ENCODE peak calls at places on chromosomes 5 and 9, in five cellular contexts. U is T follicular helper cell; E is DMS53; N is Panc1; S is activated T-helper 9 cell treated with anti-CD3 and anti-CD28 coated beads, Interleukin-2, amount 50 U/mL, for 16 hours. C is an unnamed sample.

GRCh38 chr5:147751156-147751830 is 31.2 kb downstream of the JAKMIP2 start:
- DNase-seq in N (no peak), U (no peak), E (no peak), S (no peak), C (no peak)

GRCh38 chr9:94623253-94623652 is 16.1 kb downstream of the FBP1 start:
- DNase-seq in E (peak), U (no peak), N (no peak), S (no peak), C (no peak)

GRCh38 chr5:65186646-65187227 is 295.0 kb downstream of the ADAMTS6 start:
- DNase-seq in U (no peak), S (no peak), E (no peak), N (no peak), C (no peak)

GRCh38 chr5:72288923-72289322 is 31.1 kb downstream of the MRPS27 start:
- DNase-seq in S (no peak), U (no peak), N (no peak), E (peak), C (no peak)

GRCh38 chr5:39217365-39218281 is 1.7 kb downstream of the FYB1 start:
- DNase-seq in S (no peak), U (peak), E (peak), N (peak), C (peak)

GRCh38 chr9:90523953-90524352 is 118.7 kb downstream of the DIRAS2 start:
- DNase-seq in N (no peak), U (no peak), S (no peak), E (no peak), C (no peak)

GRCh38 chr9:95746408-95747165 is 128.9 kb upstream of the ERCC6L2 start:
- DNase-seq in E (no peak), S (no peak), N (no peak), U (no peak), C (no peak)

GRCh38 chr9:129633207-129633606 is 7.2 kb downstream of the NTMT1 start:
- DNase-seq in N (no peak), S (no peak), E (no peak), U (no peak), C (no peak)

GRCh38 chr9:121764371-121764730 is 112.9 kb downstream of the DAB2IP start:
- DNase-seq in U (no peak), S (no peak), E (no peak), N (no peak), C (no peak)

GRCh38 chr5:81517462-81517861 is 123.5 kb upstream of the ACOT12 start:
- DNase-seq in N (no peak), E (no peak), S (no peak), U (no peak), C (no peak)

GRCh38 chr9:70053864-70054263 is 10.2 kb downstream of the MAMDC2 start:
- DNase-seq in U (no peak), E (peak), S (no peak), N (no peak), C (no peak)

GRCh38 chr5:142540774-142541466 is 145.0 kb downstream of the FGF1 start:
- DNase-seq in N (no peak), E (no peak), U (no peak), S (no peak), C (peak)

GRCh38 chr5:133746834-133747233 is 134.5 kb upstream of the FSTL4 start:
- DNase-seq in E (peak), S (no peak), N (no peak), U (no peak), C (no peak)

GRCh38 chr5:30453168-30453567 is 740.3 kb upstream of the CDH6 start:
- DNase-seq in S (no peak), E (no peak), N (no peak), U (no peak), C (no peak)

GRCh38 chr9:75500479-75500878 is 390.0 kb upstream of the PCSK5 start:
- DNase-seq in N (no peak), U (no peak), E (no peak), S (no peak), C (no peak)

GRCh38 chr5:175257128-175257846 is 186.7 kb downstream of the DRD1 start:
- DNase-seq in N (no peak), E (no peak), S (no peak), U (no peak), C (no peak)

GRCh38 chr5:136811551-136811950 is 446.2 kb upstream of the TRPC7 start:
- DNase-seq in U (no peak), N (peak), S (no peak), E (peak), C (no peak)

GRCh38 chr5:127875235-127876021 is 172.2 kb downstream of the CCDC192 start:
- DNase-seq in N (peak), U (peak), S (no peak), E (peak), C (no peak)

GRCh38 chr9:120689860-120690259 is 24.4 kb downstream of the MEGF9 start:
- DNase-seq in S (no peak), E (peak), N (no peak), U (no peak), C (peak)

GRCh38 chr5:137573376-137573775 is 74.2 kb upstream of the SPOCK1 start:
- DNase-seq in E (no peak), S (no peak), N (no peak), U (no peak), C (no peak)

GRCh38 chr5:38465045-38465444 is 91.4 kb downstream of the LIFR start:
- DNase-seq in U (no peak), N (no peak), E (no peak), S (no peak), C (peak)

C was measured in brain pericyte.